ENCODE peak calls at places on chromosomes 7 and 10, in eight cellular contexts. Y is NCI-H1417; F is stimulated activated CD8-positive, alpha-beta memory T cell treated with anti-CD3 and anti-CD28 coated beads, Interleukin-4, amount 100 ng/mL, for 1 hour; C is DMS153; K is nephron progenitor cell; L is stimulated activated CD4-positive, alpha-beta T cell treated with anti-CD3 and anti-CD28 coated beads, Interleukin-4, amount 100 ng/mL, for 4 hours; J is substantia nigra; R is brain microvascular endothelial cell. X is an unnamed sample.

GRCh38 chr10:45461034-45461433 is 87.0 kb downstream of the ALOX5 start:
- DNase-seq in R (no peak), F (no peak), L (no peak), K (no peak), Y (no peak), J (no peak), C (no peak), X (no peak)

GRCh38 chr7:135188298-135188984 is 17.9 kb upstream of the CYREN start:
- DNase-seq in L (no peak), K (no peak), C (no peak), J (no peak), R (no peak), Y (no peak), F (no peak), X (no peak)

GRCh38 chr10:47118326-47118725 is 181.7 kb upstream of the GDF10 start:
- DNase-seq in L (no peak), R (no peak), Y (no peak), F (no peak), K (no peak), C (no peak), J (no peak), X (no peak)

GRCh38 chr10:7819126-7819470 is 793 bp downstream of the TAF3 start:
- DNase-seq in L (peak; percentile 3), C (no peak), Y (no peak), J (no peak), R (peak; percentile 49), F (no peak), K (peak; percentile 40), X (peak; percentile 5)

GRCh38 chr10:102781089-102781920 is 37.6 kb downstream of the WBP1L start:
- DNase-seq in J (no peak), L (no peak), F (no peak), Y (no peak), C (no peak), K (no peak), R (no peak), X (no peak)

GRCh38 chr7:15581352-15581951 is 19.6 kb upstream of the AGMO start:
- DNase-seq in R (no peak), K (no peak), J (no peak), C (no peak), L (no peak), Y (no peak), F (no peak), X (no peak)

GRCh38 chr10:71868192-71868697 is 17.2 kb upstream of the PSAP start:
- DNase-seq in K (no peak), R (peak; percentile 80), L (no peak), F (no peak), J (no peak), C (no peak), Y (no peak), X (no peak)

GRCh38 chr10:79066460-79067240 is 2.1 kb upstream of the ZMIZ1 start:
- DNase-seq in L (peak; percentile 26), Y (no peak), J (no peak), F (no peak), K (no peak), C (peak; percentile 58), R (no peak), X (peak; percentile 34)

GRCh38 chr10:48274636-48275035 is at the start of gene FRMPD2:
- DNase-seq in R (no peak), F (no peak), L (no peak), Y (peak; percentile 5), K (no peak), J (no peak), C (peak; percentile 62), X (no peak)

GRCh38 chr7:29265208-29265923 is 70.8 kb downstream of the CHN2 start:
- DNase-seq in J (no peak), K (no peak), Y (no peak), C (no peak), R (peak; percentile 41), L (no peak), F (no peak), X (no peak)

GRCh38 chr7:127745445-127745844 is 93.5 kb downstream of the SND1 start:
- DNase-seq in J (no peak), R (no peak), Y (no peak), K (no peak), F (no peak), L (no peak), C (no peak), X (no peak)

GRCh38 chr7:50921114-50921513 is 138.4 kb upstream of the GRB10 start:
- DNase-seq in C (no peak), R (no peak), L (peak; percentile 67), F (no peak), Y (no peak), J (no peak), K (no peak), X (no peak)

GRCh38 chr10:80136134-80136571 is 3.6 kb downstream of the PLAC9 start:
- DNase-seq in K (no peak), J (no peak), R (peak; percentile 58), L (no peak), C (no peak), Y (no peak), F (no peak), X (no peak)

GRCh38 chr7:514651-515598 is 4.7 kb downstream of the PDGFA start:
- DNase-seq in F (no peak), Y (no peak), K (peak; percentile 47), J (no peak), C (no peak), R (peak; percentile 57), L (no peak), X (no peak)

GRCh38 chr7:132200141-132200540 is 376.1 kb downstream of the PLXNA4 start:
- DNase-seq in R (no peak), L (no peak), J (no peak), K (no peak), F (no peak), Y (no peak), C (no peak), X (peak; percentile 35)

GRCh38 chr10:13276749-13277394 is 23.0 kb downstream of the PHYH start:
- DNase-seq in R (peak; percentile 7), L (no peak), Y (no peak), F (no peak), K (no peak), J (no peak), C (no peak), X (no peak)

GRCh38 chr7:28072876-28073514 is 107.6 kb downstream of the JAZF1 start:
- DNase-seq in C (no peak), L (no peak), K (no peak), R (no peak), F (no peak), J (no peak), Y (no peak), X (no peak)

GRCh38 chr10:18658301-18658991 is 785 bp upstream of the ARL5B start:
- DNase-seq in R (no peak), C (no peak), J (no peak), L (peak; percentile 19), K (no peak), F (no peak), Y (no peak), X (no peak)

GRCh38 chr10:111211756-111212155 is 134.9 kb downstream of the ADRA2A start:
- DNase-seq in K (no peak), J (no peak), R (peak; percentile 42), F (no peak), C (no peak), L (no peak), Y (no peak), X (no peak)

GRCh38 chr7:31464601-31465000 is 49.3 kb upstream of the ITPRID1 start:
- DNase-seq in J (no peak), R (no peak), K (no peak), C (no peak), L (no peak), Y (no peak), F (no peak), X (no peak)

GRCh38 chr7:140082770-140083169 is 20.0 kb upstream of the PARP12 start:
- DNase-seq in F (no peak), K (no peak), C (no peak), R (no peak), Y (no peak), J (no peak), L (no peak), X (no peak)

GRCh38 chr10:96690755-96691730 is 29.3 kb downstream of the PIK3AP1 start:
- DNase-seq in K (no peak), C (no peak), J (no peak), Y (no peak), F (no peak), R (no peak), L (no peak), X (no peak)

GRCh38 chr10:75853085-75853484 is 421.7 kb downstream of the LRMDA start:
- DNase-seq in K (no peak), L (no peak), Y (no peak), J (no peak), F (no peak), R (no peak), C (no peak), X (no peak)

GRCh38 chr7:138235207-138235606 is 158.9 kb downstream of the AKR1D1 start:
- DNase-seq in C (no peak), R (no peak), Y (no peak), L (no peak), F (no peak), J (no peak), K (no peak), X (no peak)

GRCh38 chr10:100970914-100971811 is 1.9 kb downstream of the SEMA4G start:
- DNase-seq in C (no peak), L (no peak), J (no peak), R (no peak), K (no peak), Y (no peak), F (no peak), X (no peak)

GRCh38 chr10:82867056-82867455 is 992.1 kb downstream of the NRG3 start:
- DNase-seq in K (no peak), J (no peak), L (no peak), F (no peak), C (no peak), Y (no peak), R (no peak), X (no peak)